ENCODE peak calls at places on chromosome 15, in seven cellular contexts. K, P, A, L, R, O and X are unnamed samples. For H3K4me1 and H3K27me3, the result is how much of the 10 kb centered on the place peaks cover.

GRCh38 chr15:55587321-55588069 is 650 bp downstream of the PYGO1 start:
- DNase-seq in K (peak), P (peak), A (peak), L (peak), R (no peak), O (no peak), X (peak)

GRCh38 chr15:38374477-38374876 is 79.5 kb upstream of the FAM98B start:
- DNase-seq in K (no peak), P (no peak), A (no peak), L (no peak), R (no peak), O (no peak), X (no peak)

GRCh38 chr15:65856821-65857455 is 12.4 kb upstream of the RAB11A start:
- DNase-seq in K (peak), P (peak), A (peak), L (peak), R (peak), O (peak), X (peak)

GRCh38 chr15:30991301-30992072 is at the start of gene MTMR10:
- DNase-seq in K (peak), P (peak), A (peak), L (peak), R (no peak), O (peak), X (peak)

GRCh38 chr15:99452728-99453643 is 112.8 kb upstream of the MEF2A start:
- DNase-seq in K (no peak), P (peak), A (peak), L (peak), R (peak), O (peak), X (peak)

GRCh38 chr15:23687143-23687470 is at the start of gene NDN:
- DNase-seq in K (no peak), P (peak), A (peak), L (peak), R (no peak), O (peak), X (peak)

GRCh38 chr15:78750566-78750965 is 60.7 kb downstream of the ADAMTS7 start:
- DNase-seq in K (no peak), P (no peak), A (peak), L (peak), R (no peak), O (peak), X (peak)

GRCh38 chr15:45307230-45307924 is 55.3 kb downstream of the SLC28A2 start:
- DNase-seq in K (peak), P (peak), A (no peak), L (no peak), R (no peak), O (no peak), X (no peak)

GRCh38 chr15:48865387-48866079 is 12.4 kb upstream of the EID1 start:
- DNase-seq in K (no peak), P (peak), A (no peak), L (peak), R (no peak), O (no peak), X (no peak)

GRCh38 chr15:48059786-48060185 is 61.0 kb upstream of the SLC24A5 start:
- DNase-seq in K (no peak), P (peak), A (peak), L (peak), R (peak), O (no peak), X (peak)

GRCh38 chr15:45157974-45158373 is 28.2 kb downstream of the DUOX1 start:
- DNase-seq in K (peak), P (peak), A (no peak), L (no peak), R (no peak), O (no peak), X (no peak)

GRCh38 chr15:51680316-51680715 is 987 bp upstream of the SCG3 start:
- DNase-seq in K (no peak), P (no peak), A (no peak), L (no peak), R (no peak), O (no peak), X (no peak)

GRCh38 chr15:47803767-47804166 is 86.5 kb downstream of the SEMA6D start:
- DNase-seq in K (peak), P (no peak), A (no peak), L (no peak), R (no peak), O (no peak), X (no peak)

GRCh38 chr15:66115568-66116206 is 137.9 kb downstream of the MEGF11 start:
- DNase-seq in K (no peak), P (no peak), A (no peak), L (no peak), R (no peak), O (no peak), X (no peak)

GRCh38 chr15:43509002-43509922 is 8.1 kb upstream of the MAP1A start:
- DNase-seq in K (no peak), P (peak), A (no peak), L (peak), R (no peak), O (no peak), X (no peak)

GRCh38 chr15:100284701-100285100 is 57.1 kb downstream of the ADAMTS17 start:
- DNase-seq in K (no peak), P (peak), A (peak), L (peak), R (no peak), O (peak), X (no peak)

GRCh38 chr15:31326729-31327673 is at the start of gene KLF13:
- DNase-seq in K (peak), P (peak), A (peak), L (peak), R (no peak), O (peak), X (no peak)

GRCh38 chr15:80275946-80276345 is 23.9 kb upstream of the CTXND1 start:
- DNase-seq in K (peak), P (peak), A (peak), L (no peak), R (no peak), O (no peak), X (no peak)

GRCh38 chr15:32747886-32748285 is 30.1 kb downstream of the GREM1 start:
- DNase-seq in K (peak), P (no peak), A (no peak), L (no peak), R (no peak), O (no peak), X (no peak)

GRCh38 chr15:38195191-38195901 is 57.3 kb upstream of the SPRED1 start:
- DNase-seq in K (no peak), P (no peak), A (no peak), L (no peak), R (no peak), O (no peak), X (no peak)

GRCh38 chr15:66024998-66025397 is 155.7 kb downstream of the RAB11A start:
- DNase-seq in K (peak), P (peak), A (no peak), L (no peak), R (no peak), O (no peak), X (no peak)

GRCh38 chr15:52252781-52253180 is 42.8 kb downstream of the MYO5C start:
- DNase-seq in K (peak), P (peak), A (no peak), L (no peak), R (no peak), O (no peak), X (no peak)

GRCh38 chr15:37095993-37096877 is 4.1 kb downstream of the MEIS2 start:
- DNase-seq in K (peak), P (peak), A (no peak), L (peak), R (no peak), O (no peak), X (peak)

GRCh38 chr15:37095197-37095992 is 5.0 kb downstream of the MEIS2 start:
- DNase-seq in K (peak), P (no peak), A (no peak), L (peak), R (no peak), O (no peak), X (peak)

GRCh38 chr15:37093480-37094410 is 6.6 kb downstream of the MEIS2 start:
- DNase-seq in K (peak), P (peak), A (no peak), L (peak), R (no peak), O (no peak), X (no peak)

GRCh38 chr15:37096878-37097568 is 3.3 kb downstream of the MEIS2 start:
- DNase-seq in K (peak), P (peak), A (no peak), L (peak), R (no peak), O (no peak), X (no peak)

GRCh38 chr15:37094542-37095196 is 5.7 kb downstream of the MEIS2 start:
- DNase-seq in K (no peak), P (no peak), A (no peak), L (no peak), R (no peak), O (no peak), X (no peak)
- H3K4me1 ChIP-seq in K (under half), P (under half), A (under half), L (under half), R (under half), O (under half), X (under half)

DNA sequence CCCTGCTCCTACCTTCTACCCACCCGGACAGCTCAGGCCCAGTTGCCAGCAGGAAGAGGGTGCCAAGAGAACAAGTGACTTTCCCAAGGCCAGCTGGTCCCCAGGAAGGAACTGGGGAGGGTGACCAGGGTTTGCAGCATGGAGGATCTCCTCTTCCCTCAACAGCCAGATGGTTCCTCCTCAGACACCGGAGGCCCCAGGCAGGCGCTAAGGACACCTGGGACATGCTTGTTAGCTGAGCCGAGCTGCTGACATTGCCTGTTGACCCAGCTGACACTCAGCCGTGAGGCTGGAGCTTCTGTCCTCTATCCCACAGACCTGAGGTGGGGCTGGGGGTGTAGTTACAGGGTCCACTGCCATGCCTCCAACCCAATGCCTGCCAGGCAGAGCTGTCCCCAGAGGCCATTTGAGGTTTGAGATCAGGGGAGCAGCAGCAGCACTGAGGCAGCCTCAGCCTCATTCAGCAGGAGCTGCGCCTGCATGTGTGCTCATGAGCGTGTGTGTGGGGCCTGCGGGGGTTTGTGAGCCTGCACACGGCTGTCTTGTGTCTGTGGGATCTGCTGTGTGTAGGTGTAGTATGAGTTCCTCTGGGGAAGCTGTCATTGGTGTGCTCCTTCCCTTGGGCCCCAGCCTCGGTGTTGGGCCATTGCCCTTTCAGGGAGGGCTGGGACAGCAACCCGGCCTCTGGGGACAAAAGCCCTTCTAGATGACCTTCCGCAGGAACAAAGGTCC is 7.1 kb downstream of the CPLX3 start:
- DNase-seq in K (no peak), P (no peak), A (no peak), L (no peak), R (no peak), O (no peak), X (no peak)
- H3K27ac ChIP-seq in K (no peak), P (no peak), A (no peak), L (no peak), R (no peak), O (no peak), X (no peak)

GRCh38 chr15:40320931-40321371 is 2.5 kb upstream of the INAFM2 start:
- DNase-seq in K (no peak), P (peak), A (peak), L (no peak), R (no peak), O (no peak), X (no peak)
- H3K27me3 ChIP-seq in K (under half), P (under half), A (under half), L (under half), R (under half), O (under half), X (under half)

GRCh38 chr15:85639752-85640381 is 154.9 kb downstream of the KLHL25 start:
- DNase-seq in K (peak), P (peak), A (no peak), L (no peak), R (no peak), O (no peak), X (no peak)

GRCh38 chr15:85642054-85642692 is 152.6 kb downstream of the KLHL25 start:
- DNase-seq in K (no peak), P (no peak), A (no peak), L (no peak), R (no peak), O (no peak), X (no peak)

GRCh38 chr15:85633859-85634258 is 160.9 kb downstream of the KLHL25 start:
- DNase-seq in K (no peak), P (no peak), A (no peak), L (no peak), R (no peak), O (no peak), X (no peak)

GRCh38 chr15:85632014-85632413 is 162.7 kb downstream of the KLHL25 start:
- DNase-seq in K (no peak), P (no peak), A (no peak), L (no peak), R (no peak), O (no peak), X (no peak)

GRCh38 chr15:85636351-85636750 is 158.4 kb downstream of the KLHL25 start:
- DNase-seq in K (no peak), P (no peak), A (no peak), L (no peak), R (no peak), O (no peak), X (no peak)
- H3K4me1 ChIP-seq in K (under half), P (under half), A (under half), L (under half), R (under half), O (under half), X (half or more)

GRCh38 chr15:71197620-71198019 is 82.3 kb downstream of the THSD4 start:
- DNase-seq in K (no peak), P (no peak), A (no peak), L (no peak), R (no peak), O (no peak), X (no peak)
- H3K27ac ChIP-seq in K (no peak), P (no peak), A (no peak), L (no peak), R (no peak), O (no peak), X (no peak)

GRCh38 chr15:76346666-76347506 is 10.3 kb downstream of the ISL2 start:
- DNase-seq in K (peak), P (peak), A (no peak), L (no peak), R (no peak), O (no peak), X (peak)
- H3K27me3 ChIP-seq in K (half or more), P (half or more), A (under half), L (half or more), R (under half), O (under half), X (half or more)

DNA sequence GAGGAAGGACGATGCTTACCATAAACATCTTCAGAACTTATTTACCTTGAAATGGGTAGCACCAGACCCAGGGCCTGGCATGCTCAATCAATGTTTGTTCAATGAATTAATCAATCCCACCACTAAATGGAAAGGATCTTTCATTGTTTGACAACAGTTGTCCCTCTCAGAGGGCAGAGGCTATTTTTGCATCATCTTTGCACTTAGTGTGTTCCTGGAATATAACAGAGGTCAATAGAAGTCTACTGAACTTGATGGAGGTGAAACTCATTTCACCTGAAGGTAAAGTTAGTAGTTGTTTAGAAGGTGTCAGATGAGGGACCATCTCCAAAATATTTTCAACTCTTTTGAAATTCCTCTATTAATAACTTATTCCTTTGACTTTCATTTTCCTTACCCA is 36.9 kb upstream of the LACTB start:
- DNase-seq in K (no peak), P (no peak), A (no peak), L (no peak), R (no peak), O (no peak), X (no peak)
- H3K4me1 ChIP-seq in K (under half), P (under half), A (under half), L (under half), R (under half), O (under half), X (under half)

GRCh38 chr15:56808160-56808559 is 74.9 kb upstream of the ZNF280D start:
- DNase-seq in K (no peak), P (no peak), A (no peak), L (no peak), R (no peak), O (no peak), X (no peak)

GRCh38 chr15:56804908-56805307 is 71.6 kb upstream of the ZNF280D start:
- DNase-seq in K (no peak), P (peak), A (no peak), L (no peak), R (no peak), O (no peak), X (no peak)

GRCh38 chr15:56804279-56804678 is 71.0 kb upstream of the ZNF280D start:
- DNase-seq in K (no peak), P (no peak), A (no peak), L (no peak), R (no peak), O (no peak), X (no peak)

GRCh38 chr15:56806147-56806536 is 72.8 kb upstream of the ZNF280D start:
- DNase-seq in K (no peak), P (no peak), A (no peak), L (no peak), R (no peak), O (no peak), X (no peak)

DNA sequence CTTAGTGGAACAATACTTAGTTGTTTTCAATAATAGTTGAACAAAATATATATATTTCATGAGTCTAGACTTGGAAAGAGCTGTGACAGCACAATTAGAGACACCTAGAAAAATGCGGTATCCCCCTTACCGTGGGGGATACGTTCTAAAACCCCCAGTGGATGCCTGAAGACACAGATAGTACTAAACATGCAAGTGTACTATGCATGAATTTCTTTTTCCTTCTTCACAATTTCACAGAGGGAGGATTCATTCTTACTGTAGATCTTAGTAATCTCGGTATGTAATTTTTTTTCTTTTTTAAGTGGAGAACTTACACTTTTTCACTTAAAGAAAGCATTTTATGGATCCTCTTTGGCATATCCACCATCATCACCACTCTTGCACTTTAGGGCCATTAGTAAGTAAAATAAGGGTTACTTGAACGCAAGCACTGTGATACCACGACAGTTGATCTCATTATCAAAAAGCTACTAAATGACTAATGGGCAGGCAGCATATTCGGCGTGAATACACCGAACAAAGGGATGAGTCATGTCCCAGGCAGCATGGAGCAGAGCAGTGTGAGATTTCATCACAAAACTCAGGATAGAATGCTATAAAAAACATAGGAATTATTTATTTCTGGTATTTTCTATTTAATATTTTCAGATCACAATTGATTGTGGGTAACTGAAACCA is 72.3 kb upstream of the ZNF280D start:
- DNase-seq in K (peak), P (peak), A (no peak), L (no peak), R (no peak), O (no peak), X (no peak)
- H3K27ac ChIP-seq in K (peak), P (no peak), A (no peak), L (no peak), R (no peak), O (no peak), X (no peak)

GRCh38 chr15:88603885-88604284 is 17.3 kb upstream of the AEN start:
- DNase-seq in K (no peak), P (no peak), A (peak), L (no peak), R (no peak), O (no peak), X (no peak)

GRCh38 chr15:88604381-88604951 is 16.7 kb upstream of the AEN start:
- DNase-seq in K (no peak), P (no peak), A (peak), L (no peak), R (no peak), O (no peak), X (no peak)

GRCh38 chr15:88606437-88606794 is 14.7 kb upstream of the AEN start:
- DNase-seq in K (no peak), P (no peak), A (no peak), L (no peak), R (no peak), O (no peak), X (no peak)

GRCh38 chr15:88604972-88605506 is 16.1 kb upstream of the AEN start:
- DNase-seq in K (no peak), P (no peak), A (no peak), L (no peak), R (no peak), O (no peak), X (no peak)

DNA sequence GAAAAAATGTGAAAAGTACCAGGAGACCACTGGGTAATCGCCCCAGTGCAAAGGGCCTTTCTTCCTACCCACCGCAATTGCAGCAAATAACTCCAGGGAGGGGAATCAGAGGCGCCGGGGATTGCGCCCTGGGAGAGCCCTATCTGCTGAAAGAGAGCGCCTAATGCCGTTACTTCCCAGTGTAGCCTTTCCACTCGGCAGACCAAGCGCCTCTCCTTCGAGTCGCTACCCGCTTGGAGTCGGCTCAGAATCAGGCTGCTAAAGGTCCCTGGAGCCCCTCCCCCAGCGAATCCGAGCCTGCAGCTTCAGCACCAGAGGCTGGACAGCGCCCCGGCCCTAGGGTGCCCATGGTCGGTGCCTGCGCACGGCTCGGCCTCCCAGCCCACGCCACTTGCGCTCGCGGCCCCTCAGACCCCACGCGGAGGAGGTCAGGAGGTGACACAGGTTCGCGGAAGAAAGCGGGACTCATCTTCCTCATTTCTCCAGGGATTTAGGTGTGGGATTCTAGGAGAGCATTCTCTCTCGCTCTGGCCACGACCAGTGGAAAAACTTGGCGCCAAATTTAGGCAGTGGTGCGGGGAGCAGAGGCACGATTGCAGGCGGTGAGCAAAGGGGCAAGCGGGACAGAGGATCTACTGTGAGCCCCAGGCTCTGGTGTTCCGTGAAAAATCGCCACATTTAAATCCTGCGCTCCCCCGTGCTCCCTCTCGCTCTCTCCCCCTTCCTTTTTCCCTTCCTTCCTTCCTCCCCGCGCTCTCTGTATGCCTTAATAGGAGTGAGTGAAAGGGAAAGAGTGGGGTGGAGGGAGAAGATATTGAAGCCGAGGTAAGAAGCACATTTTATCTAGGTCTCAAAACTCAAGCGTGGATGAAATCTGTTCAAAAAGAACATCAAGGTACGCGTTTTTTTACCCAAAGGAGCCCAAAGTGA is 15.4 kb upstream of the AEN start:
- DNase-seq in K (no peak), P (peak), A (peak), L (peak), R (no peak), O (no peak), X (peak)
- H3K27me3 ChIP-seq in K (half or more), P (half or more), A (under half), L (under half), R (under half), O (under half), X (under half)

GRCh38 chr15:96359371-96359771 is 28.9 kb downstream of the NR2F2 start:
- DNase-seq in K (peak), P (no peak), A (no peak), L (no peak), R (no peak), O (no peak), X (no peak)
- H3K4me1 ChIP-seq in K (under half), P (under half), A (under half), L (under half), R (under half), O (under half), X (under half)